ENCODE peak calls at places on chromosomes 7 and 10, in four cellular contexts. One of them, this sample, is unnamed. For H3K9me3, the result is how much of the 10 kb centered on the place peaks cover.

GRCh38 chr7:84100866-84101265 is 93.7 kb downstream of the SEMA3A start:
- DNase-seq in sigmoid colon: no peak
- DNase-seq in breast epithelium: no peak
- DNase-seq in HCT116: peak
- DNase-seq in this sample: no peak

GRCh38 chr7:69631131-69631530 is 32.9 kb downstream of the AUTS2 start:
- DNase-seq in sigmoid colon: no peak
- DNase-seq in breast epithelium: no peak
- DNase-seq in HCT116: no peak
- DNase-seq in this sample: no peak

GRCh38 chr10:93072225-93072712 is 1.4 kb upstream of the CYP26A1 start:
- DNase-seq in sigmoid colon: no peak
- DNase-seq in breast epithelium: no peak
- DNase-seq in HCT116: no peak
- DNase-seq in this sample: no peak

GRCh38 chr10:69929575-69929974 is 123.1 kb upstream of the MACROH2A2 start:
- DNase-seq in sigmoid colon: no peak
- DNase-seq in breast epithelium: no peak
- DNase-seq in HCT116: no peak
- DNase-seq in this sample: no peak

GRCh38 chr7:3931843-3932242 is 630.8 kb downstream of the SDK1 start:
- DNase-seq in sigmoid colon: no peak
- DNase-seq in breast epithelium: no peak
- DNase-seq in HCT116: no peak
- DNase-seq in this sample: no peak

GRCh38 chr7:40700653-40701475 is 566.1 kb downstream of the SUGCT start:
- DNase-seq in sigmoid colon: no peak
- DNase-seq in breast epithelium: no peak
- DNase-seq in HCT116: no peak
- DNase-seq in this sample: no peak

GRCh38 chr10:116699783-116700150 is 42.6 kb downstream of the HSPA12A start:
- DNase-seq in sigmoid colon: peak
- DNase-seq in breast epithelium: no peak
- DNase-seq in HCT116: no peak
- DNase-seq in this sample: no peak

GRCh38 chr10:3293536-3294431 is 121.2 kb upstream of the PITRM1 start:
- DNase-seq in sigmoid colon: no peak
- DNase-seq in breast epithelium: no peak
- DNase-seq in HCT116: no peak
- DNase-seq in this sample: no peak

GRCh38 chr10:24374134-24374915 is 165.4 kb downstream of the KIAA1217 start:
- DNase-seq in sigmoid colon: no peak
- DNase-seq in breast epithelium: no peak
- DNase-seq in HCT116: no peak
- DNase-seq in this sample: no peak

GRCh38 chr7:26151953-26152781 is at the start of gene NFE2L3:
- DNase-seq in sigmoid colon: peak
- DNase-seq in breast epithelium: no peak
- DNase-seq in HCT116: peak
- DNase-seq in this sample: peak

GRCh38 chr7:158997471-158997870 is 141.1 kb downstream of the DYNC2I1 start:
- DNase-seq in sigmoid colon: no peak
- DNase-seq in breast epithelium: no peak
- DNase-seq in HCT116: no peak
- DNase-seq in this sample: no peak

GRCh38 chr7:131067220-131067619 is 260.5 kb upstream of the MKLN1 start:
- DNase-seq in sigmoid colon: no peak
- DNase-seq in breast epithelium: no peak
- DNase-seq in HCT116: no peak
- DNase-seq in this sample: no peak

GRCh38 chr7:127993317-127993716 is 37.9 kb downstream of the LRRC4 start:
- DNase-seq in sigmoid colon: no peak
- DNase-seq in breast epithelium: no peak
- DNase-seq in HCT116: no peak
- DNase-seq in this sample: no peak

GRCh38 chr7:25371972-25372371 is 143.7 kb upstream of the NPVF start:
- DNase-seq in sigmoid colon: no peak
- DNase-seq in breast epithelium: no peak
- DNase-seq in HCT116: no peak
- DNase-seq in this sample: no peak

GRCh38 chr10:33180390-33180789 is 154.1 kb downstream of the NRP1 start:
- DNase-seq in sigmoid colon: no peak
- DNase-seq in breast epithelium: no peak
- DNase-seq in HCT116: no peak
- DNase-seq in this sample: no peak

GRCh38 chr7:146090023-146090645 is 26.5 kb upstream of the CNTNAP2 start:
- DNase-seq in sigmoid colon: no peak
- DNase-seq in breast epithelium: no peak
- DNase-seq in HCT116: peak
- DNase-seq in this sample: no peak

GRCh38 chr10:121722665-121723064 is 124.4 kb upstream of the FGFR2 start:
- DNase-seq in sigmoid colon: no peak
- DNase-seq in breast epithelium: no peak
- DNase-seq in HCT116: no peak
- DNase-seq in this sample: no peak

GRCh38 chr10:75400769-75401568 is 595 bp downstream of the ZNF503 start:
- DNase-seq in sigmoid colon: peak
- DNase-seq in breast epithelium: peak
- DNase-seq in HCT116: no peak
- DNase-seq in this sample: peak

GRCh38 chr10:49694466-49694865 is 15.0 kb downstream of the C10orf53 start:
- DNase-seq in sigmoid colon: no peak
- DNase-seq in breast epithelium: no peak
- DNase-seq in HCT116: no peak
- DNase-seq in this sample: no peak

GRCh38 chr10:48463318-48464003 is 141.4 kb downstream of the ARHGAP22 start:
- DNase-seq in sigmoid colon: no peak
- DNase-seq in breast epithelium: peak
- DNase-seq in HCT116: no peak
- DNase-seq in this sample: no peak

GRCh38 chr10:94023909-94024308 is 30.2 kb downstream of the PLCE1 start:
- DNase-seq in sigmoid colon: no peak
- DNase-seq in breast epithelium: no peak
- DNase-seq in HCT116: no peak
- DNase-seq in this sample: no peak

GRCh38 chr7:139648941-139649425 is 125.5 kb downstream of the CLEC2L start:
- DNase-seq in sigmoid colon: no peak
- DNase-seq in breast epithelium: no peak
- DNase-seq in HCT116: no peak
- DNase-seq in this sample: no peak

DNA sequence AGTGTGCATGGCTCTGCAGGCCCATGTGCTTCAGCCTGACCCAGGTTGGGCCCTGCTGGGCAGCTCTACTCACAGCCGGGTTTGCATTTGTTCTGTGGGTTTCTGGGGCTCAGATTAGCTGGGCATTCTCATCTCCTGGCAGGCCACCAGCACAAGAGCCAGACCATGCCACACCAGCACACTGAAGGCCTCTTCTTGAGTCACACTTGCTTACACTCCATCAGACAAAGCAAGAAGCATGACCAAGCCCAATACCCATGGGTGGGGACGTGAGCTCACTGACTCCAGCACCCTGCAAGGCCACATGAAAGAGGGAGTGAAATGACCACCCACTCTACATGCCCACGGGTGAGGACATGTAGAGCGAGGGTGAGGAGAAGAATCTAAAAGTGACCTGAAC is 257.8 kb upstream of the PPP2R2D start:
- DNase-seq in sigmoid colon: no peak
- DNase-seq in breast epithelium: no peak
- DNase-seq in HCT116: no peak
- DNase-seq in this sample: no peak
- H3K9me3 ChIP-seq in sigmoid colon: under half
- H3K9me3 ChIP-seq in breast epithelium: under half
- H3K9me3 ChIP-seq in HCT116: under half
- H3K9me3 ChIP-seq in this sample: under half

GRCh38 chr10:124551755-124552154 is 90.1 kb downstream of the LHPP start:
- DNase-seq in sigmoid colon: no peak
- DNase-seq in breast epithelium: no peak
- DNase-seq in HCT116: no peak
- DNase-seq in this sample: no peak

GRCh38 chr10:124552877-124553276 is 91.3 kb downstream of the LHPP start:
- DNase-seq in sigmoid colon: no peak
- DNase-seq in breast epithelium: no peak
- DNase-seq in HCT116: no peak
- DNase-seq in this sample: no peak

GRCh38 chr10:124551097-124551496 is 89.5 kb downstream of the LHPP start:
- DNase-seq in sigmoid colon: no peak
- DNase-seq in breast epithelium: no peak
- DNase-seq in HCT116: no peak
- DNase-seq in this sample: no peak

GRCh38 chr10:124547651-124548168 is 86.1 kb downstream of the LHPP start:
- DNase-seq in sigmoid colon: no peak
- DNase-seq in breast epithelium: no peak
- DNase-seq in HCT116: no peak
- DNase-seq in this sample: no peak

GRCh38 chr10:124550305-124551034 is 88.8 kb downstream of the LHPP start:
- DNase-seq in sigmoid colon: no peak
- DNase-seq in breast epithelium: no peak
- DNase-seq in HCT116: no peak
- DNase-seq in this sample: no peak
- H3K4me3 ChIP-seq in sigmoid colon: no peak
- H3K4me3 ChIP-seq in breast epithelium: no peak
- H3K4me3 ChIP-seq in HCT116: no peak
- H3K4me3 ChIP-seq in this sample: no peak

GRCh38 chr10:86290933-86291615 is 75.5 kb downstream of the GRID1 start:
- DNase-seq in sigmoid colon: peak
- DNase-seq in breast epithelium: no peak
- DNase-seq in HCT116: no peak
- DNase-seq in this sample: no peak
- TF ChIP-seq POLR2AphosphoS5 in sigmoid colon: no peak
- TF ChIP-seq POLR2AphosphoS5 in breast epithelium: no peak
- TF ChIP-seq POLR2AphosphoS5 in HCT116: no peak
- TF ChIP-seq POLR2AphosphoS5 in this sample: no peak

DNA sequence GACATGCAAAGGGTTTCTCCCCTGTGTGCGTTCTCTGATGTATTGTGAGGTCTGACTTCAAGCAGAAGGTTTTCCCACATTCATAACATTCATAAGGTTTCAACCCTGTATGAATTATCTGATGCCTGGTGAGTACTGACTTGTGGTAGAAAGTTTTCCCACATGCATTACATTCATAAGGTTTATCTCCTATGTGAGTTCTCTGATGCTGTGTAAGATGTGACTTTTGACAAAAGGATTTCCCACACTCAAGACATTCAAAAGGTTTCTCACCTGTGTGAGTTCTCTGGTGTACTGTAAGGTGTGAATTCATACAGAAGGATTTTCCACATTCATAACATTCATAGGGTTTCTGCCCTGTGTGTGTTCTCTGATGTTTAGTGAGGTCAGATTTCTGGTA is 45.1 kb downstream of the ZNF33B start:
- DNase-seq in sigmoid colon: no peak
- DNase-seq in breast epithelium: no peak
- DNase-seq in HCT116: no peak
- DNase-seq in this sample: no peak
- H3K9me3 ChIP-seq in sigmoid colon: under half
- H3K9me3 ChIP-seq in breast epithelium: half or more
- H3K9me3 ChIP-seq in HCT116: under half
- H3K9me3 ChIP-seq in this sample: under half

GRCh38 chr7:30363778-30364563 is 79.6 kb downstream of the ZNRF2 start:
- DNase-seq in sigmoid colon: no peak
- DNase-seq in breast epithelium: no peak
- DNase-seq in HCT116: no peak
- DNase-seq in this sample: no peak
- H3K4me3 ChIP-seq in sigmoid colon: no peak
- H3K4me3 ChIP-seq in breast epithelium: no peak
- H3K4me3 ChIP-seq in HCT116: no peak
- H3K4me3 ChIP-seq in this sample: no peak

DNA sequence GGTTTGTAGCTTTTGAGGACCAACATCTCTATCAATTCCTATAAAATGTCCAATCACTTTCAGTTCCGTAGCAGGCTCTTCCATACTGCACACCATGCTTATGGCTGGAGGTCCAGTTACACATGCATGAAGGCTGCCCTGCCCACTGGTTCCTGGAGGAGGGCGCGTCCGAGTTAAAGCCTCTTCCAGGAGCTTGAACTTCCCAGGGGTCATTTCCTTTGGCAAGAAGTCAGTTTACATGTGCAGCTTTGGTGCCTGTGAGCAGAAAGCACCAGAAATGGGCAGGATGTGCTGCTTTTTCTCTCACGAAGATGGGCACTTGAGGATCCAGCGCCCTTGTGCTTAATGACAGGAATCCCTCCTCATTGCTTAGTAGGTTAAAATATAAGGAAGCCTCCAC is 17.6 kb upstream of the PHYH start:
- DNase-seq in sigmoid colon: no peak
- DNase-seq in breast epithelium: no peak
- DNase-seq in HCT116: no peak
- DNase-seq in this sample: no peak
- TF ChIP-seq POLR2AphosphoS5 in sigmoid colon: no peak
- TF ChIP-seq POLR2AphosphoS5 in breast epithelium: no peak
- TF ChIP-seq POLR2AphosphoS5 in HCT116: no peak
- TF ChIP-seq POLR2AphosphoS5 in this sample: no peak

This sample was measured in prostate gland.